ENCODE peak calls at places on chromosomes 16 and 17, in nine cellular contexts. L, P, C, I, K, E, X, Q and T are unnamed samples.

GRCh38 chr16:351804-352520 is 561 bp downstream of the AXIN1 start:
- DNase-seq in K (peak; percentile 67), C (peak; percentile 82), Q (no peak), X (peak; percentile 18), L (peak; percentile 49), E (no peak), P (peak; percentile 15), I (no peak), T (peak; percentile 47)

GRCh38 chr17:39107973-39108372 is 43.5 kb downstream of the PLXDC1 start:
- DNase-seq in L (no peak), K (no peak), Q (no peak), P (no peak), I (no peak), X (no peak), C (peak; percentile 18), E (no peak), T (no peak)

GRCh38 chr16:75420987-75421819 is 12.1 kb downstream of the CFDP1 start:
- DNase-seq in L (peak; percentile 66), C (peak; percentile 92), P (peak; percentile 15), I (peak; percentile 86), Q (no peak), X (peak; percentile 16), K (peak; percentile 86), E (peak; percentile 49), T (no peak)

GRCh38 chr17:40344321-40345160 is 20.0 kb downstream of the GJD3 start:
- DNase-seq in K (no peak), L (no peak), P (peak; percentile 40), X (no peak), C (peak; percentile 55), Q (no peak), E (no peak), I (no peak), T (no peak)

GRCh38 chr16:57042157-57043111 is 49.9 kb upstream of the CPNE2 start:
- DNase-seq in L (no peak), X (peak; percentile 69), Q (no peak), C (no peak), I (no peak), P (peak; percentile 30), E (peak; percentile 75), K (no peak), T (no peak)

GRCh38 chr17:1078831-1079561 is 82.1 kb downstream of the TIMM22 start:
- DNase-seq in Q (no peak), C (peak; percentile 80), L (no peak), X (no peak), K (no peak), I (no peak), E (no peak), P (no peak), T (no peak)

GRCh38 chr17:58120195-58120822 is 27.9 kb upstream of the OR4D1 start:
- DNase-seq in K (peak; percentile 75), X (peak; percentile 14), C (no peak), Q (peak; percentile 18), P (peak; percentile 48), I (peak; percentile 44), E (peak; percentile 49), L (no peak), T (peak; percentile 30)

GRCh38 chr17:40065041-40065770 is 2.4 kb downstream of the THRA start:
- DNase-seq in Q (no peak), P (no peak), X (no peak), C (peak; percentile 77), I (peak; percentile 80), K (peak; percentile 43), L (no peak), E (no peak), T (no peak)

GRCh38 chr17:50603340-50603739 is 31.3 kb upstream of the ABCC3 start:
- DNase-seq in E (no peak), C (no peak), Q (no peak), I (no peak), K (no peak), P (no peak), X (no peak), L (no peak), T (no peak)

GRCh38 chr17:36195474-36196098 is 972 bp downstream of the CCL3L1 start:
- DNase-seq in Q (no peak), E (no peak), I (no peak), L (no peak), P (no peak), X (no peak), K (no peak), C (no peak), T (no peak)

GRCh38 chr17:68011199-68011665 is 15.0 kb upstream of the C17orf58 start:
- DNase-seq in E (no peak), K (peak; percentile 70), P (peak; percentile 31), Q (no peak), X (peak; percentile 43), C (peak; percentile 73), I (peak; percentile 80), L (peak; percentile 63), T (peak; percentile 43)

GRCh38 chr16:16890964-16891363 is 512.0 kb downstream of the NPIPA7 start:
- DNase-seq in P (no peak), Q (no peak), C (no peak), E (no peak), K (no peak), L (no peak), X (no peak), I (no peak), T (no peak)

GRCh38 chr17:80005360-80006338 is 30.0 kb downstream of the TBC1D16 start:
- DNase-seq in E (peak; percentile 15), I (no peak), C (peak; percentile 73), X (peak; percentile 44), P (peak; percentile 66), L (peak; percentile 41), K (peak; percentile 44), Q (no peak), T (peak; percentile 43)

GRCh38 chr17:40072481-40073346 is 9.9 kb downstream of the THRA start:
- DNase-seq in K (peak; percentile 72), C (peak; percentile 78), L (no peak), E (no peak), X (no peak), I (no peak), P (no peak), Q (no peak), T (no peak)

GRCh38 chr17:9890124-9890523 is 14.9 kb downstream of the RCVRN start:
- DNase-seq in E (no peak), C (no peak), I (no peak), L (no peak), P (no peak), K (no peak), Q (no peak), X (no peak), T (no peak)

GRCh38 chr17:20043034-20043433 is 33.9 kb downstream of the SPECC1 start:
- DNase-seq in C (no peak), I (no peak), L (no peak), E (no peak), Q (no peak), X (no peak), P (no peak), K (no peak), T (no peak)

GRCh38 chr17:6591599-6592158 is 35.3 kb upstream of the PITPNM3 start:
- DNase-seq in Q (peak; percentile 63), E (peak; percentile 98), X (no peak), K (no peak), L (no peak), I (no peak), P (no peak), C (no peak), T (no peak)

DNA sequence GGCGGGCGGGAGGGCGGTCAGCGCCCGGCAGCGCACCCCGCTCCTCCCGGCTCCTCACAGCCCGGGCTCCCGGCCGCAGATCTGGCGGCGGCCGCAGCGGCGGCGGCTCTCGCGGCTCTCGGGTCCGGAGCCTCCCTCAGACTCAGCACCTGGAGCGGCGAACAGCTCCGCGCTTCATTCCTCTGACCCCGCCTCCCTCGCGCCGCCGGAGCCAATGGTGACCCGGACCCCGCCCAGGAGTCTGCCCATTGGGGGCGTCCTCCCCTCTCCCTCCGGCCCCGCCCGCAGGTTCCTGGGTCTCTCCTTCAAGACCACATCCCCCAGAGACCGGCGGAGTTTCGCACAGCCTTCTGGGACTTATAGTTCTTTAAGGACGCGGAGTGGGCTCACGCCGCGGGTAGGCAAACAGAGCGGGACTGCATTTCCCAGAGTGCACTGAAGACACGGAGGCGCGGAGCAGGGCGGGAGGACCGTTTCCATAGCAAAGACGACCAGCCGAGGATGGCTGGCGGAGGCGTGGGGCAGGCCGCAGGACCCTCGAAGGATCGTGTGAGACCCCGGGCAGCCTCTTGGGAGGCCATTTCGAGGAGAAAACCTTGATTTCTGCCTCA is at the start of gene SMPD3:
- DNase-seq in Q (peak; percentile 94), X (peak; percentile 97), L (peak; percentile 97), I (peak; percentile 97), K (peak; percentile 98), E (peak; percentile 98), C (peak; percentile 99), P (peak; percentile 98), T (peak; percentile 98)
- H3K9me3 ChIP-seq in Q (peaks cover 6% of the 10 kb centered on the region), X (no peaks in the 10 kb centered on the region), L (no peaks in the 10 kb centered on the region), I (no peaks in the 10 kb centered on the region), K (no peaks in the 10 kb centered on the region), E (no peaks in the 10 kb centered on the region), C (no peaks in the 10 kb centered on the region), P (no peaks in the 10 kb centered on the region), T (no peaks in the 10 kb centered on the region)

GRCh38 chr16:31916056-31916488 is 42.5 kb downstream of the ZNF267 start:
- DNase-seq in P (no peak), Q (no peak), E (no peak), X (no peak), K (no peak), I (no peak), C (no peak), L (no peak), T (no peak)

GRCh38 chr16:31913668-31914067 is 40.1 kb downstream of the ZNF267 start:
- DNase-seq in I (no peak), L (no peak), P (no peak), E (no peak), X (no peak), Q (no peak), C (no peak), K (no peak), T (no peak)
- H3K9me3 ChIP-seq in I (peaks cover 23% of the 10 kb centered on the region), L (peaks cover 89% of the 10 kb centered on the region), P (peaks cover 75% of the 10 kb centered on the region), E (peaks cover 84% of the 10 kb centered on the region), X (peaks cover 98% of the 10 kb centered on the region), Q (peaks cover 22% of the 10 kb centered on the region), C (peaks cover 20% of the 10 kb centered on the region), K (peaks cover 100% of the 10 kb centered on the region), T (peaks cover 83% of the 10 kb centered on the region)

DNA sequence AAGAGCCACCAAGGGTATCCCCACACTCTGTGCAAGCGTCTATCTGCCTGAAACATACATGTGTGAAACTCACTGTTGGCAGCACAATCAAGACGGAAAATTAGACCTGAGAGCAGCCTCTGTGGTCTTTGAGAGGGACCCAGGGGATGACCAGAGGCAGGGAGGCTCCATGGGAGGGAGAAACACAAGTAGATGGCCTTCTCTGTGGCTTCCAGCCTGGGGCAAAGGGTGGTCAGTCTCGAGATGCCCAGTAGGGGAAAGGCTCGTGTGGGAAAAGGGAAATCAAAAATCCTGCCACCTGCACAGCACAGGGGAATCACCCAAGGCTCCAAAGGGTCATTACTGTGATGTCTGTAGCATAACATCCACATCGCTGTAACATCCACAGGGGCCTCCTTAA is 823.3 kb downstream of the KCNJ18 start:
- DNase-seq in I (no peak), K (no peak), E (no peak), L (no peak), X (no peak), Q (no peak), P (no peak), C (no peak), T (no peak)
- H3K9me3 ChIP-seq in I (no peaks in the 10 kb centered on the region), K (peaks cover 58% of the 10 kb centered on the region), E (peaks cover 31% of the 10 kb centered on the region), L (no peaks in the 10 kb centered on the region), X (peaks cover 5% of the 10 kb centered on the region), Q (peaks cover 56% of the 10 kb centered on the region), P (no peaks in the 10 kb centered on the region), C (no peaks in the 10 kb centered on the region), T (no peaks in the 10 kb centered on the region)

DNA sequence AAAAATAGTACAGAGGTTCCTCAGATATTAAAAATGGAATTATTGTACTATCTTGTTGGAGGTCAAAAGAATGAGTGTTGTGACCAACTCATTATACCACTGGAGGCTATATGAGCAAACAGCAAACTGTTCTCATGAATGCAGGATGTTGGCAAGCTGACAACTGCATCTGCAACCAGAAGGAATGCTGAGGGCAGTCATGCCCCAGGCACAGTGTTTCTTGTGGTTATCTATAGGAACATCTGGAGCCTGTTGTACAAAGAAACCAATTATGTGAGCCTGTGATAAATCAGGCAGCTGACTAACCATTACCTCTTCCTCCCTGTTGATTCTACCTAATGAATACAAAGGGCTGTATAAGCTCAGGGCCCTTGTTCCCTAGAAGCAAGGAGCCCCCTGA is 2057.1 kb downstream of the TP53TG3F start:
- DNase-seq in Q (no peak), P (no peak), I (no peak), C (no peak), X (no peak), K (no peak), L (no peak), E (peak; percentile 8), T (no peak)
- H3K9me3 ChIP-seq in Q (peaks cover 16% of the 10 kb centered on the region), P (peaks cover 4% of the 10 kb centered on the region), I (peaks cover 2% of the 10 kb centered on the region), C (peaks cover 1% of the 10 kb centered on the region), X (no peaks in the 10 kb centered on the region), K (peaks cover 63% of the 10 kb centered on the region), L (no peaks in the 10 kb centered on the region), E (peaks cover 30% of the 10 kb centered on the region), T (no peaks in the 10 kb centered on the region)